ENCODE peak calls at places on chromosomes 3 and 15, in seven cellular contexts. Y is stomach, W is tibial artery, B is lower leg skin, J is HCT116, K is BJ, Z is GM12865. O is an unnamed sample.

GRCh38 chr3:190132376-190132775 is 11.7 kb upstream of the P3H2 start:
- DNase-seq in Y (no peak), W (no peak), B (no peak), J (no peak), K (no peak), Z (no peak), O (no peak)

GRCh38 chr15:45448516-45448915 is 70.2 kb upstream of the GATM start:
- DNase-seq in Y (no peak), W (no peak), B (no peak), J (no peak), K (no peak), Z (no peak), O (no peak)

GRCh38 chr3:114834175-114834940 is 312.7 kb downstream of the ZBTB20 start:
- DNase-seq in Y (no peak), W (no peak), B (no peak), J (no peak), K (no peak), Z (no peak), O (no peak)

GRCh38 chr15:32104061-32104980 is 74.0 kb downstream of the CHRNA7 start:
- DNase-seq in Y (no peak), W (no peak), B (no peak), J (no peak), K (no peak), Z (no peak), O (no peak)

GRCh38 chr3:16203031-16203430 is 28.6 kb downstream of the GALNT15 start:
- DNase-seq in Y (no peak), W (no peak), B (no peak), J (no peak), K (peak), Z (no peak), O (no peak)

GRCh38 chr3:25456723-25457122 is 28.7 kb downstream of the RARB start:
- DNase-seq in Y (no peak), W (no peak), B (no peak), J (no peak), K (no peak), Z (no peak), O (no peak)

GRCh38 chr3:110457508-110457907 is 614.1 kb upstream of the NECTIN3 start:
- DNase-seq in Y (no peak), W (no peak), B (no peak), J (no peak), K (no peak), Z (no peak), O (no peak)

GRCh38 chr3:123246846-123247245 is 45.1 kb downstream of the SEC22A start:
- DNase-seq in Y (no peak), W (no peak), B (no peak), J (no peak), K (no peak), Z (no peak), O (no peak)

GRCh38 chr3:145673790-145674189 is 487.2 kb downstream of the PLOD2 start:
- DNase-seq in Y (no peak), W (no peak), B (no peak), J (no peak), K (no peak), Z (no peak), O (no peak)

GRCh38 chr15:61038387-61038786 is 190.7 kb downstream of the RORA start:
- DNase-seq in Y (no peak), W (no peak), B (peak), J (no peak), K (no peak), Z (no peak), O (no peak)

GRCh38 chr15:95940431-95940985 is 390.0 kb upstream of the NR2F2 start:
- DNase-seq in Y (no peak), W (no peak), B (no peak), J (no peak), K (no peak), Z (no peak), O (no peak)

GRCh38 chr3:18891641-18892040 is 256.7 kb upstream of the KCNH8 start:
- DNase-seq in Y (no peak), W (no peak), B (no peak), J (no peak), K (no peak), Z (no peak), O (no peak)

GRCh38 chr3:113769551-113769950 is 22.7 kb downstream of the ATP6V1A start:
- DNase-seq in Y (no peak), W (no peak), B (no peak), J (no peak), K (no peak), Z (no peak), O (no peak)
- TF ChIP-seq CTCF in Y (no peak), W (no peak), B (no peak), J (no peak), K (peak), Z (no peak), O (no peak)

GRCh38 chr3:126523745-126524428 is at the start of gene CHST13:
- DNase-seq in Y (peak), W (peak), B (no peak), J (no peak), K (no peak), Z (no peak), O (no peak)
- TF ChIP-seq CTCF in Y (no peak), W (no peak), B (no peak), J (no peak), K (no peak), Z (no peak), O (no peak)

GRCh38 chr3:126733061-126733430 is 29.0 kb downstream of the CHCHD6 start:
- DNase-seq in Y (no peak), W (no peak), B (no peak), J (no peak), K (no peak), Z (no peak), O (no peak)

GRCh38 chr3:126734324-126734723 is 30.3 kb downstream of the CHCHD6 start:
- DNase-seq in Y (no peak), W (no peak), B (no peak), J (no peak), K (no peak), Z (no peak), O (no peak)

GRCh38 chr3:126742057-126742456 is 38.0 kb downstream of the CHCHD6 start:
- DNase-seq in Y (no peak), W (no peak), B (no peak), J (no peak), K (no peak), Z (no peak), O (no peak)

GRCh38 chr3:126732281-126733060 is 28.4 kb downstream of the CHCHD6 start:
- DNase-seq in Y (no peak), W (no peak), B (no peak), J (no peak), K (no peak), Z (no peak), O (no peak)

DNA sequence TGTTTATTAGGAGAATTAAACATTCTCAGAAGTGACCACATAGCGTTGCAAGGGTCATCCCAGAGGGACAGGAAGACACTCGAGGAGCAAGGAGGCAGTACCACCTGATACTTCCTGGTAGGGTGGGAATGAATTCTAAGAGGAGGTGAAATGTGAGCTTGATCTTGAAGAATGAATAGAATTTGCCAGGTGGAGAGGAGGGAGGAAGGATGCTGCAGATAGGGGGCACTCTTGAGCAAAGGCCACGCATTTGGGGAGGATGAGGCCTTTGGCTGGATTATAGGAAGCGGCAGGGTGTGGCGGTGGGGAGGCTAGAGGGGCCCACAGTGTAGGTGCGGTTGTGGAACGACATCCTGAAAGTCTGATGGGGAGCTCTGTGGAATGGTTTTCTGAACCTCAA is 33.5 kb downstream of the CHCHD6 start:
- DNase-seq in Y (no peak), W (no peak), B (no peak), J (no peak), K (no peak), Z (no peak), O (no peak)
- TF ChIP-seq CTCF in Y (no peak), W (no peak), B (no peak), J (peak), K (peak), Z (peak), O (no peak)

DNA sequence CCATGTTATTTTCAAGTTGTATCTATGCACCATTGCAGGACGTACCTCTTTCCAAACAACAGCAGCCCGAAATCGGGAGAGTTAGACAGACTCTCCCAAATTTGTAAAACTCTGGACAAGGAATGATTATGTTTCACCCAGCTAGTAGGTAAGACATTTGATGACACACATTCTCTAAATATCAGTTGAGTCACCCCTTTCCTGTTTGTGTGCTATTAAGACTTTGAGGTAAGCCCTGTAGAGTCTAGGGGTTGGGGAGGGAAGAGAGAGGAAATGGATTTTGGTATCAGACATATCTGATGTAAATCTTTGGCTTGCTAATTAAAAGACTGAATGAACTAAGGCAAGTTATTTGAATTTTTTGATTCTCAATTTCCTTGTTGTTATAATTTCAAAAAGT is 999.0 kb downstream of the TUSC7 start:
- DNase-seq in Y (no peak), W (no peak), B (no peak), J (no peak), K (no peak), Z (no peak), O (no peak)
- TF ChIP-seq CTCF in Y (no peak), W (no peak), B (no peak), J (no peak), K (no peak), Z (no peak), O (no peak)

O was measured in omental fat pad.